ENCODE peak calls at places on chromosomes 1 and 21, in eight cellular contexts. J is right lobe of liver; S is CD8-positive, alpha-beta T cell; O is cardiac fibroblast; Q is stomach; I is fibroblast of pulmonary artery; M is body of pancreas; D is HFFc6. V is an unnamed sample.

GRCh38 chr1:71964188-71964587 is 318.2 kb downstream of the NEGR1 start:
- DNase-seq in J (no peak), S (no peak), O (no peak), Q (no peak), I (no peak), M (no peak), D (peak; percentile 9), V (no peak)

GRCh38 chr1:17635811-17636210 is 96.3 kb downstream of the ARHGEF10L start:
- DNase-seq in J (no peak), S (no peak), O (no peak), Q (no peak), I (no peak), M (no peak), D (no peak), V (no peak)

GRCh38 chr1:229410370-229410691 is 23.6 kb downstream of the ACTA1 start:
- DNase-seq in J (no peak), S (no peak), O (no peak), Q (no peak), I (no peak), M (no peak), D (no peak), V (no peak)

GRCh38 chr1:30109853-30110252 is 613.5 kb downstream of the MATN1 start:
- DNase-seq in J (no peak), S (no peak), O (peak; percentile 56), Q (no peak), I (peak; percentile 57), M (peak; percentile 16), D (peak; percentile 35), V (no peak)

GRCh38 chr1:25473653-25474225 is 43.0 kb downstream of the MACO1 start:
- DNase-seq in J (no peak), S (no peak), O (no peak), Q (no peak), I (no peak), M (no peak), D (no peak), V (no peak)

GRCh38 chr1:31523769-31524168 is 52.5 kb upstream of the TINAGL1 start:
- DNase-seq in J (peak; percentile 67), S (no peak), O (no peak), Q (peak; percentile 55), I (no peak), M (no peak), D (no peak), V (no peak)

GRCh38 chr1:27045973-27046558 is 33.4 kb upstream of the TENT5B start:
- DNase-seq in J (peak; percentile 66), S (peak; percentile 43), O (peak; percentile 66), Q (peak; percentile 69), I (peak; percentile 64), M (peak; percentile 72), D (peak; percentile 52), V (peak; percentile 82)

GRCh38 chr1:197675475-197676324 is 99.6 kb downstream of the DENND1B start:
- DNase-seq in J (no peak), S (no peak), O (peak; percentile 56), Q (no peak), I (peak; percentile 55), M (peak; percentile 30), D (no peak), V (no peak)

GRCh38 chr21:43355925-43356289 is 71.0 kb downstream of the SIK1 start:
- DNase-seq in J (no peak), S (no peak), O (no peak), Q (no peak), I (no peak), M (no peak), D (no peak), V (no peak)

GRCh38 chr1:98325646-98326441 is 335.7 kb upstream of the SNX7 start:
- DNase-seq in J (no peak), S (no peak), O (peak; percentile 93), Q (peak; percentile 68), I (peak; percentile 94), M (peak; percentile 57), D (peak; percentile 95), V (no peak)

GRCh38 chr1:39668894-39669293 is 3.0 kb downstream of the NT5C1A start:
- DNase-seq in J (no peak), S (no peak), O (no peak), Q (no peak), I (no peak), M (no peak), D (no peak), V (no peak)

GRCh38 chr1:37901191-37901892 is 42.0 kb upstream of the MTF1 start:
- DNase-seq in J (no peak), S (no peak), O (no peak), Q (no peak), I (no peak), M (no peak), D (no peak), V (no peak)

GRCh38 chr1:221868894-221869293 is 127.0 kb upstream of the DUSP10 start:
- DNase-seq in J (no peak), S (no peak), O (peak; percentile 66), Q (no peak), I (peak; percentile 70), M (no peak), D (peak; percentile 85), V (no peak)

GRCh38 chr1:2314803-2315710 is 76.3 kb downstream of the MORN1 start:
- DNase-seq in J (no peak), S (peak; percentile 52), O (peak; percentile 69), Q (peak; percentile 37), I (peak; percentile 52), M (peak; percentile 41), D (no peak), V (peak; percentile 42)
- TF ChIP-seq CTCF in J (peak; percentile 65), S (peak; percentile 97), O (peak; percentile 51), Q (peak; percentile 99), I (peak; percentile 41), M (peak; percentile 61), D (peak; percentile 99), V (peak; percentile 97)

DNA sequence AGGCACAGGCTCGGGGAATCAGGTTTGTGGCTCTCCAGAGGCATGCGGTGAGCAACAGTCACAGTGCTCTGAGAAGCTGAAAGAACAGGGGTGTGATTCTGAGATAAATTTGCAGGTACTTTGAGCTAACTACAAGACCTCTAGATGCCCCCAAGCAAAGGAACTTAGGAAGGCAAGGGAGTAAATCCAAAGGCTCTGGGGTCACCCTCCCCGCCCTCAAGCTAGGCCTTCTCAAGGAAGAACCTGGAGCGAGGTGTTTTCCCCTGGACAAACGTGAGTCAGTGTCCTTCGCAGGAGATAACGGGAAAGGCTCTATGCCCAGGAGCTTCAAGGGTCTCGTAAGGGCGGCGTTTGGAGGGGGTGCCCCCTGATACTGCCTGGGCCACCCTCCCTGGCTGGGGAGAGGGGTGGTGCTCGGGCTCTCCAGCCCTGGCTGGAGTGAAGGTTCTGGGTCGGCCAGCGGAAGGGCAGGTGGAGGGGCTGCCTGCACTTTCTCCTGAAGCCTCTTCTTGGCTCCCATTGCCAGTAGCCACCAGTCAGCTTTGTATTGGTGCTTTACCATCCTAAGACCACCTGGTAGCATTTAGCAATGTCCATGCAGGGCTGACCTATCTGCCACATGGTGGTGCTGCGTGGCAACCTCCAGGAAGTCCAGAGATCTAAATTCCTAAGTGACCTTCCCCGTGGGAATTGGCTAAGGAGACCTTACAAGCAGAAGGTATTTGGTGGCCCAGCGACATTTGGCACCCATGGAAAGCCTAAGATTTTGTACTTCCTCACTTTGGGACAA is 44.0 kb downstream of the GPR161 start:
- DNase-seq in J (no peak), S (no peak), O (peak; percentile 62), Q (no peak), I (peak; percentile 65), M (peak; percentile 55), D (peak; percentile 11), V (no peak)
- TF ChIP-seq CTCF in J (peak; percentile 28), S (no peak), O (peak; percentile 41), Q (no peak), I (peak; percentile 47), M (peak; percentile 43), D (peak; percentile 59), V (no peak)

GRCh38 chr1:118900643-118901440 is 87.3 kb downstream of the TBX15 start:
- DNase-seq in J (no peak), S (no peak), O (no peak), Q (no peak), I (no peak), M (no peak), D (no peak), V (no peak)

GRCh38 chr1:118902299-118903270 is 85.6 kb downstream of the TBX15 start:
- DNase-seq in J (no peak), S (no peak), O (no peak), Q (no peak), I (no peak), M (no peak), D (peak; percentile 54), V (no peak)

GRCh38 chr1:118905671-118906070 is 82.5 kb downstream of the TBX15 start:
- DNase-seq in J (no peak), S (no peak), O (no peak), Q (no peak), I (no peak), M (no peak), D (no peak), V (no peak)

GRCh38 chr1:118907466-118907865 is 80.7 kb downstream of the TBX15 start:
- DNase-seq in J (no peak), S (no peak), O (no peak), Q (no peak), I (no peak), M (no peak), D (no peak), V (no peak)

DNA sequence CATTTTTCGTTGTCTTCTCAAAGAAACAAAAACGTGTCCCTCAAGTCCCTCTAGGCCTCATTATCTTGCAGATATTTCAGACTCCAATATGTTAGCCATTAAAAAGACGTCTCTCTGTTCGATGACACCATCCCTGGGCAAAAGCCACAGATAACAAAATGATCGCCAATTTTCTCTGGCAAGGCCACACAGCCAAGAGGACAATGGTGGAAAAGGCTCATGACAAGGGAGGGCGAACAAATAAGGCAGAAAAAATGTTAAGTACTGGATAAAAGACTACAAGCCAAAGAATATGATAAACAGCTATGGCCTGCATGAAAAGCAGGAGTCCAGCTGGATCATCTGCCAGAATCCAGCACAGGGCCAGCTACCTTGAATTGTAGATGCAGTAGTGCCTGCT is 82.9 kb downstream of the TBX15 start:
- DNase-seq in J (no peak), S (no peak), O (no peak), Q (no peak), I (no peak), M (no peak), D (no peak), V (no peak)
- TF ChIP-seq CTCF in J (no peak), S (no peak), O (no peak), Q (no peak), I (no peak), M (no peak), D (no peak), V (no peak)

GRCh38 chr1:35210306-35211112 is 17.6 kb upstream of the SFPQ start:
- DNase-seq in J (no peak), S (no peak), O (no peak), Q (no peak), I (no peak), M (no peak), D (no peak), V (no peak)
- TF ChIP-seq CTCF in J (no peak), S (no peak), O (no peak), Q (no peak), I (no peak), M (no peak), D (no peak), V (no peak)

V was measured in neural crest cell.